ENCODE peak calls at places on chromosomes 6 and 20, in six cellular contexts. W is cardiac fibroblast, V is dorsolateral prefrontal cortex, O is AG10803, H is kidney, A is kidney epithelial cell. I is an unnamed sample.

GRCh38 chr6:50840814-50841192 is 22.1 kb downstream of the TFAP2B start:
- DNase-seq in W (no peak), V (no peak), O (no peak), H (no peak), A (no peak), I (no peak)

GRCh38 chr6:133432021-133432989 is 191.1 kb downstream of the EYA4 start:
- DNase-seq in W (no peak), V (no peak), O (no peak), H (no peak), A (no peak), I (no peak)

GRCh38 chr6:29631860-29632731 is 887 bp downstream of the GABBR1 start:
- DNase-seq in W (peak), V (peak), O (peak), H (peak), A (no peak), I (no peak)

GRCh38 chr6:150004101-150004782 is 21.1 kb downstream of the RAET1L start:
- DNase-seq in W (no peak), V (no peak), O (no peak), H (no peak), A (no peak), I (no peak)

GRCh38 chr6:3592371-3592941 is 135.6 kb upstream of the SLC22A23 start:
- DNase-seq in W (peak), V (no peak), O (peak), H (no peak), A (peak), I (peak)

GRCh38 chr6:123803862-123804681 is at the start of gene NKAIN2:
- DNase-seq in W (no peak), V (peak), O (no peak), H (peak), A (no peak), I (no peak)

GRCh38 chr20:53959849-53960585 is 110.4 kb downstream of the BCAS1 start:
- DNase-seq in W (peak), V (no peak), O (peak), H (no peak), A (no peak), I (no peak)

GRCh38 chr20:43833511-43834395 is 80.9 kb upstream of the TOX2 start:
- DNase-seq in W (no peak), V (no peak), O (no peak), H (no peak), A (no peak), I (no peak)

GRCh38 chr6:107621216-107621940 is 131.5 kb downstream of the SOBP start:
- DNase-seq in W (no peak), V (no peak), O (no peak), H (no peak), A (no peak), I (no peak)

GRCh38 chr6:119249319-119249718 is 100.2 kb downstream of the MAN1A1 start:
- DNase-seq in W (no peak), V (no peak), O (no peak), H (no peak), A (no peak), I (no peak)

GRCh38 chr6:152461556-152461955 is 175.6 kb downstream of the SYNE1 start:
- DNase-seq in W (no peak), V (no peak), O (no peak), H (no peak), A (no peak), I (no peak)

GRCh38 chr6:41426438-41426851 is 91.0 kb downstream of the NCR2 start:
- DNase-seq in W (no peak), V (no peak), O (no peak), H (no peak), A (no peak), I (no peak)

GRCh38 chr6:142834853-142835252 is 110.1 kb downstream of the HIVEP2 start:
- DNase-seq in W (no peak), V (no peak), O (no peak), H (no peak), A (no peak), I (no peak)

GRCh38 chr6:168616807-168617756 is 176.1 kb downstream of the SMOC2 start:
- DNase-seq in W (peak), V (peak), O (no peak), H (no peak), A (no peak), I (no peak)

GRCh38 chr6:84998223-84998622 is 233.8 kb upstream of the TBX18 start:
- DNase-seq in W (no peak), V (no peak), O (no peak), H (no peak), A (no peak), I (no peak)

GRCh38 chr6:33957391-33958207 is 153.8 kb upstream of the MLN start:
- DNase-seq in W (no peak), V (no peak), O (no peak), H (no peak), A (no peak), I (no peak)

GRCh38 chr6:105209950-105210706 is 30.3 kb upstream of the POPDC3 start:
- DNase-seq in W (peak), V (no peak), O (peak), H (no peak), A (no peak), I (no peak)

GRCh38 chr6:166415306-166415705 is 32.6 kb upstream of the MPC1 start:
- DNase-seq in W (no peak), V (no peak), O (no peak), H (no peak), A (no peak), I (no peak)

GRCh38 chr20:37677969-37678610 is 15.7 kb upstream of the CTNNBL1 start:
- DNase-seq in W (no peak), V (no peak), O (no peak), H (no peak), A (no peak), I (no peak)

GRCh38 chr6:128724738-128725137 is 158.2 kb upstream of the LAMA2 start:
- DNase-seq in W (no peak), V (no peak), O (no peak), H (no peak), A (no peak), I (no peak)

GRCh38 chr6:23584134-23584763 is 541.8 kb upstream of the NRSN1 start:
- DNase-seq in W (peak), V (no peak), O (no peak), H (no peak), A (no peak), I (no peak)

GRCh38 chr6:7522873-7523272 is 18.6 kb upstream of the DSP start:
- DNase-seq in W (no peak), V (no peak), O (no peak), H (no peak), A (no peak), I (no peak)
- TF ChIP-seq CTCF in W (no peak), V (no peak), O (no peak), H (no peak), A (no peak), I (no peak)

GRCh38 chr20:20009784-20010253 is 7.3 kb upstream of the NAA20 start:
- DNase-seq in W (no peak), V (no peak), O (no peak), H (no peak), A (no peak), I (no peak)
- H3K4me3 ChIP-seq in W (no peak), V (peak), O (no peak), H (no peak), A (no peak), I (no peak)

DNA sequence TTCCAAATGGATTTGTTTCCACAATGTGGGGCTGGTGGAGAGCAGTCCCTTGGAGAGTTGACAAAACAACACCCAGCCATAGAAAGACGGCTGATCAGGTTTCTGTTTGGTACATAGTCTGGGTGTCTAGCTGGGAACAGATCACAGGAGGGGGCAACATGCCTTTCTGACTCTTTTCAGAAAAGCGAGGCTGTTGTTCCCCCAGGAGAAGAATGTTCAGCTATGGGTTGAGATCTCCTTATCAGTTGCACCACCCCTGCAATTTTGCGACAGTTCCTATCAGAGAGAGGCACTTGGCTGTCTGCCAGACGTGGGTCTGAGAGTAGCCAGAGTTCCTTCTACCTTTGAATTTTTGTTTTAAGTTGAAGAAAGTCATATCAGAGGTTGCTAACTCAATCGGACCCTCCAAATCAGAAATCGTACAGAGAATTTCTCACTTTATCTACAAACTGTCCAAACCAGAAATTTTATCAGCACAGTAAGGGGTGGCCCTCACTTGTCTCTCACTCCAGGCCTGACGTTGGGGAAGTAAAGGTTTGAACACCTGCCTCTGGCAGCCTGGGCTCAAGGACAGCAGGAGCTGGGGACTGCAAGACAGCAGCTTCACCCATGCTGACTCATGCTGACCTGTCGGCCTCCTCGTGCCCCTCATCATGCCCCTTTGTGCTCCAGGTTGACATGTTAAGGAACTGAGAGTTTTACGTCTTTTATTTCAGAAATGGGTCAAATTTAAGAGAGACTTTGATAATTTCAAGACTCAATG is 42.2 kb downstream of the TMC2 start:
- DNase-seq in W (no peak), V (no peak), O (no peak), H (no peak), A (no peak), I (no peak)
- TF ChIP-seq CTCF in W (no peak), V (no peak), O (no peak), H (no peak), A (no peak), I (no peak)

DNA sequence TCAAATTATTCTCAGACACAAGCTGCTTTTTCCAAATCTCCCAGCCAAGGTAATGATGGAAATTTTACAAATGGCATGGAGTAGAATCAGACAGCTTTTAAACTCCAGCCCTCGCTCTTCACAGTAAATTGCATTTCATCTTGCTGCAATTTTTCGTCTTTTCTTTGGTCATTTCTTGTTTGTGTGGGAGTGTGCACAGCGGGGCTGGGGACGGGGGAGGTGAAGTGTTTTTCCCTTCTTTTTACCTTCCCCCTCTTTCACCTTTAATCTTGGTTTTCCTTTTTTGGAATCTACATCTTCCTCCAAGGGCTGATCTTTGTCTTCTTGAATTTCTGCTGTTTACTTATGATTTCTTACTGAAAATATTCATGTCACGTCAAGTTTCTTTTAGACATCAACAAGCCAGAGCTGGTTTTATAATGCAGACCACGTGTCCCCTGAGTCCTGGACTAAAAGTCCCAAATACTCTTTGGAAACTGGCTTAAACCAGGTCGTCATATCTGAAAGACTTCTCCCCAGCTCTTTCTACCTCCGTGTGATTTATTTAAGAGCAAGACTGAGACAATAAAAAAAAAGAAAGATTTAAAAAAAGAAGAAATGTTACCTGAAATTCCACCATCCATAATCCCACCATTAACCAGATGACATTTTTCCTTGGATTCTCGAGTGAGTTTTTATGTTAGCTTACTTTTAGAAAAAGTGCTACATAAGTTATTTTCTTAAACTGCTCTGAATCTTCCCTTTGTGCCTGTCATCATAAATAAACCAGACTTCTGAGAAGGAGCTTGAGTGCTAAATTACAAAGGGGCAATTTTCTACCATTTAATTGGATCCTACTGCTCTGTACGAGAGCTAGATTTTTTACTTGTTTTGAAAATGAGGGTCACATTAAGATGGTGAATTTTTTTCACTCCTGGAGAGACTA is 52.0 kb downstream of the MAP3K5 start:
- DNase-seq in W (no peak), V (no peak), O (peak), H (no peak), A (no peak), I (no peak)
- H3K4me3 ChIP-seq in W (no peak), V (no peak), O (no peak), H (peak), A (no peak), I (no peak)

GRCh38 chr20:10478205-10478604 is 43.1 kb downstream of the SLX4IP start:
- DNase-seq in W (no peak), V (no peak), O (no peak), H (no peak), A (no peak), I (no peak)
- TF ChIP-seq CTCF in W (no peak), V (no peak), O (no peak), H (no peak), A (no peak), I (no peak)

GRCh38 chr20:17010181-17010580 is 216.7 kb upstream of the PCSK2 start:
- DNase-seq in W (no peak), V (no peak), O (no peak), H (no peak), A (no peak), I (no peak)

GRCh38 chr20:17017232-17017631 is 209.6 kb upstream of the PCSK2 start:
- DNase-seq in W (no peak), V (no peak), O (no peak), H (no peak), A (no peak), I (no peak)

GRCh38 chr20:17014217-17014616 is 212.6 kb upstream of the PCSK2 start:
- DNase-seq in W (no peak), V (peak), O (no peak), H (no peak), A (no peak), I (no peak)

GRCh38 chr20:17014967-17015366 is 211.9 kb upstream of the PCSK2 start:
- DNase-seq in W (no peak), V (no peak), O (no peak), H (no peak), A (no peak), I (no peak)
- H3K4me3 ChIP-seq in W (no peak), V (no peak), O (no peak), H (no peak), A (no peak), I (no peak)

DNA sequence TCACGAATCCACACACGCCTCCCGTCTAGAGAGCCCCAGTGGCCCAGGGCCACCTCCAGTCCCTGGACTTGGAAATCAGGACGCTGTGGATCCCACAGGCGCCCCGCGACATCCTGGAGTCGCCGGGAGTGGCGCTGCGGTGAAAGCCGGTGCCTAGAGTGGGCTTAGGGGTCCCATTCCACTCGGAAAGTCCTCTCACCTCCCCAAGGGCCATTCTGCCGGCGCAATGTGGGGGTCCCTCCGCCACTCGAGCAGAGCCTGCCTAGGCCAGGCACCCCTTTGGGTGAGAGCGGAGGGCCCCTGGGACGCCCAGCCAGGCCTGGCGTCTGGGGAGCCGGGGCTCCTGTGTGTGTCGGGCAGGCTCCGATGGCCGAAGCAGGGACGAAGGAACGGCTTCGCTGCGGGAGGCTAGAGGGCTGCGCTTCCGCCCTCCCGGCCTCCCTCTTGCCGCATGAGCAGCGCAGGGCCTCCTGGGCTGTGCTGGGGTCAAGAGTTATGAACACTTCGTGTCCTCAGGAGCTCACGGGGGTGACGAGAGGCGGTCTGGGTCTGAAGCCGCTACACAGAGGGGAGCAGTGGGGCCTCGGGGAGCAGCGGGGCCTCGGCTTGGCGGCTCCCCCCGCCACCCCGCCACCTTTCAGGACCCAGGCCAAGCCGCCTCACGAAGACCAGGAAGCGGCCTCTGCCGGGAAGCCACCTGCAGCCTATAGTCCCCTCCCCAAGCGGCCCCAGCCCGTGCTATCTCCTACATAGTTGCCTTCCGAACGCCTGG is 13.6 kb downstream of the POU3F2 start:
- DNase-seq in W (peak), V (no peak), O (no peak), H (peak), A (no peak), I (no peak)
- TF ChIP-seq CTCF in W (no peak), V (no peak), O (peak), H (no peak), A (peak), I (no peak)

DNA sequence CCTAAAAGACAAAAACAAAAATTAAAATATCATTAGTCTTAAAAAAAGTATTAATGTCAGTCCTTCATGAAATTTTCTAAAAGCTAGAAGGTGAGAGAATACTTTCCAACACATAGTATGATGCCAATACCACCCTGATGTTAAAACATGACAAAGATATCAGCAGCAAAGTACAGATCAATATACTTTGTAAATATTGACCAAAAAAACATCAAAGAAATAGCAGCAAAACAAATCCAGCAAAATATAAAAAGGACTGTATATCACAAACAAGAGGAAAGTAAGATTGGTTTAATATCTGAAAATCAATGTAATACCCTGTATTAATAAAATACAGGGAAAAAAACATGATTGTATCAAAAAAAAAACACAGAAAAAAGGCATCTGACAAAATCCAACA is 51.4 kb downstream of the TASP1 start:
- DNase-seq in W (no peak), V (no peak), O (no peak), H (no peak), A (no peak), I (no peak)
- H3K4me3 ChIP-seq in W (no peak), V (no peak), O (no peak), H (no peak), A (no peak), I (no peak)